ENCODE peak calls at places on chromosomes 4 and X, in seven cellular contexts. L is stimulated activated CD8-positive, alpha-beta memory T cell treated with anti-CD3 and anti-CD28 coated beads, Interleukin-2, amount 100 ng/mL, for 48 hours; X is astrocyte of the hippocampus; Z is occipital lobe; U is activated CD4-positive, alpha-beta T cell treated with anti-CD3 and anti-CD28 coated beads, Interleukin-2, amount 50 U/mL, for 4 hours; A is astrocyte of the spinal cord; E is RPMI8226. J is an unnamed sample.
A peak's percentile ranks its signal among the peaks of the same experiment; 100 is the strongest.

GRCh38 chr4:6379787-6380745 is 92.3 kb downstream of the PPP2R2C start:
- DNase-seq in L (no peak), X (no peak), Z (no peak), U (no peak), A (no peak), E (no peak), J (no peak)

GRCh38 chrX:56947695-56948094 is 47.6 kb downstream of the SPIN3 start:
- DNase-seq in L (no peak), X (peak; percentile 12), Z (no peak), U (no peak), A (no peak), E (no peak), J (no peak)

GRCh38 chr4:139279723-139280620 is at the start of gene MGARP:
- DNase-seq in L (no peak), X (peak; percentile 71), Z (peak; percentile 12), U (no peak), A (no peak), E (no peak), J (peak; percentile 13)

GRCh38 chrX:20112022-20112421 is 4.7 kb downstream of the MAP7D2 start:
- DNase-seq in L (no peak), X (no peak), Z (no peak), U (no peak), A (no peak), E (no peak), J (no peak)

GRCh38 chr4:103443324-103443723 is 245.2 kb upstream of the CENPE start:
- DNase-seq in L (no peak), X (peak; percentile 23), Z (no peak), U (no peak), A (no peak), E (no peak), J (no peak)

GRCh38 chr4:147518086-147518485 is 37.2 kb downstream of the EDNRA start:
- DNase-seq in L (no peak), X (peak; percentile 38), Z (no peak), U (no peak), A (peak; percentile 59), E (no peak), J (no peak)

GRCh38 chr4:141375855-141376254 is 155.2 kb downstream of the ZNF330 start:
- DNase-seq in L (no peak), X (peak; percentile 93), Z (no peak), U (no peak), A (peak; percentile 81), E (no peak), J (no peak)

GRCh38 chr4:92163348-92163747 is 140.4 kb upstream of the GRID2 start:
- DNase-seq in L (no peak), X (peak; percentile 2), Z (no peak), U (no peak), A (peak; percentile 6), E (no peak), J (no peak)

GRCh38 chr4:130359537-130359936 is 1263.6 kb downstream of the C4orf33 start:
- DNase-seq in L (no peak), X (peak; percentile 38), Z (no peak), U (no peak), A (peak; percentile 45), E (no peak), J (no peak)

GRCh38 chrX:8971116-8971515 is 62.8 kb downstream of the FAM9B start:
- DNase-seq in L (no peak), X (peak; percentile 54), Z (no peak), U (no peak), A (peak; percentile 63), E (peak; percentile 40), J (peak; percentile 9)

GRCh38 chrX:37060999-37061398 is 52.8 kb downstream of the FAM47C start:
- DNase-seq in L (no peak), X (peak; percentile 51), Z (no peak), U (no peak), A (peak; percentile 58), E (peak; percentile 50), J (no peak)

GRCh38 chr4:152032722-152033131 is 271.9 kb upstream of the GATB start:
- DNase-seq in L (no peak), X (peak; percentile 80), Z (no peak), U (no peak), A (peak; percentile 70), E (no peak), J (no peak)

GRCh38 chr4:105241456-105241855 is 94.8 kb downstream of the TET2 start:
- DNase-seq in L (no peak), X (peak; percentile 59), Z (peak; percentile 34), U (no peak), A (no peak), E (no peak), J (peak; percentile 35)

J was measured in NCI-H1092.